ENCODE peak calls at places on chromosomes 16 and 17, in six cellular contexts. One of them, this sample, is unnamed.

GRCh38 chr16:8849411-8850011 is 19.3 kb downstream of the CARHSP1 start:
- DNase-seq in sigmoid colon: no peak
- DNase-seq in neuronal stem cell: no peak
- DNase-seq in heart right ventricle: no peak
- DNase-seq in brain microvascular endothelial cell: peak
- DNase-seq in tibial nerve: no peak
- DNase-seq in this sample: no peak

GRCh38 chr16:88737298-88738166 is 31.2 kb downstream of the CTU2 start:
- DNase-seq in heart right ventricle: peak
- DNase-seq in tibial nerve: peak
- DNase-seq in brain microvascular endothelial cell: peak
- DNase-seq in neuronal stem cell: peak
- DNase-seq in sigmoid colon: peak
- DNase-seq in this sample: peak

GRCh38 chr17:59830007-59830630 is 62.6 kb downstream of the TUBD1 start:
- DNase-seq in brain microvascular endothelial cell: peak
- DNase-seq in sigmoid colon: no peak
- DNase-seq in neuronal stem cell: no peak
- DNase-seq in heart right ventricle: no peak
- DNase-seq in tibial nerve: no peak
- DNase-seq in this sample: no peak

GRCh38 chr17:5437721-5438317 is 1.1 kb downstream of the C1QBP start:
- DNase-seq in sigmoid colon: no peak
- DNase-seq in brain microvascular endothelial cell: peak
- DNase-seq in neuronal stem cell: no peak
- DNase-seq in tibial nerve: no peak
- DNase-seq in heart right ventricle: no peak
- DNase-seq in this sample: no peak

GRCh38 chr17:49545007-49545660 is 30.5 kb upstream of the NXPH3 start:
- DNase-seq in neuronal stem cell: no peak
- DNase-seq in brain microvascular endothelial cell: no peak
- DNase-seq in sigmoid colon: no peak
- DNase-seq in tibial nerve: no peak
- DNase-seq in heart right ventricle: no peak
- DNase-seq in this sample: no peak

GRCh38 chr17:2901582-2901981 is 105.3 kb downstream of the RAP1GAP2 start:
- DNase-seq in sigmoid colon: no peak
- DNase-seq in neuronal stem cell: no peak
- DNase-seq in brain microvascular endothelial cell: no peak
- DNase-seq in tibial nerve: no peak
- DNase-seq in heart right ventricle: peak
- DNase-seq in this sample: no peak

GRCh38 chr17:21573961-21574610 is 118.2 kb upstream of the KCNJ18 start:
- DNase-seq in sigmoid colon: peak
- DNase-seq in heart right ventricle: peak
- DNase-seq in tibial nerve: peak
- DNase-seq in neuronal stem cell: no peak
- DNase-seq in brain microvascular endothelial cell: peak
- DNase-seq in this sample: no peak

GRCh38 chr17:35345926-35346771 is 27.3 kb downstream of the SLFN11 start:
- DNase-seq in sigmoid colon: peak
- DNase-seq in heart right ventricle: peak
- DNase-seq in neuronal stem cell: peak
- DNase-seq in tibial nerve: peak
- DNase-seq in brain microvascular endothelial cell: no peak
- DNase-seq in this sample: peak

GRCh38 chr16:74734361-74735161 is 33.9 kb upstream of the MLKL start:
- DNase-seq in heart right ventricle: no peak
- DNase-seq in brain microvascular endothelial cell: no peak
- DNase-seq in sigmoid colon: no peak
- DNase-seq in tibial nerve: no peak
- DNase-seq in neuronal stem cell: peak
- DNase-seq in this sample: no peak

GRCh38 chr16:75340715-75341500 is 89.5 kb upstream of the BCAR1 start:
- DNase-seq in tibial nerve: no peak
- DNase-seq in brain microvascular endothelial cell: peak
- DNase-seq in neuronal stem cell: no peak
- DNase-seq in sigmoid colon: no peak
- DNase-seq in heart right ventricle: no peak
- DNase-seq in this sample: no peak

GRCh38 chr17:78230252-78230962 is 1.0 kb upstream of the TMEM235 start:
- DNase-seq in heart right ventricle: no peak
- DNase-seq in neuronal stem cell: no peak
- DNase-seq in sigmoid colon: no peak
- DNase-seq in brain microvascular endothelial cell: no peak
- DNase-seq in tibial nerve: no peak
- DNase-seq in this sample: no peak

GRCh38 chr17:67414559-67414958 is 37.5 kb downstream of the PITPNC1 start:
- DNase-seq in heart right ventricle: no peak
- DNase-seq in sigmoid colon: no peak
- DNase-seq in neuronal stem cell: no peak
- DNase-seq in brain microvascular endothelial cell: no peak
- DNase-seq in tibial nerve: no peak
- DNase-seq in this sample: no peak

GRCh38 chr16:57258910-57259475 is 13.9 kb downstream of the ARL2BP start:
- DNase-seq in neuronal stem cell: no peak
- DNase-seq in sigmoid colon: peak
- DNase-seq in tibial nerve: no peak
- DNase-seq in brain microvascular endothelial cell: no peak
- DNase-seq in heart right ventricle: no peak
- DNase-seq in this sample: no peak

GRCh38 chr16:22694887-22695382 is 119.0 kb upstream of the HS3ST2 start:
- DNase-seq in heart right ventricle: no peak
- DNase-seq in brain microvascular endothelial cell: peak
- DNase-seq in neuronal stem cell: no peak
- DNase-seq in tibial nerve: no peak
- DNase-seq in sigmoid colon: peak
- DNase-seq in this sample: no peak

GRCh38 chr17:64442550-64442971 is 6.4 kb upstream of the MILR1 start:
- DNase-seq in heart right ventricle: no peak
- DNase-seq in sigmoid colon: no peak
- DNase-seq in neuronal stem cell: no peak
- DNase-seq in tibial nerve: no peak
- DNase-seq in brain microvascular endothelial cell: no peak
- DNase-seq in this sample: no peak

GRCh38 chr17:2406903-2407790 is 6.3 kb upstream of the MNT start:
- DNase-seq in sigmoid colon: peak
- DNase-seq in tibial nerve: peak
- DNase-seq in brain microvascular endothelial cell: peak
- DNase-seq in neuronal stem cell: no peak
- DNase-seq in heart right ventricle: peak
- DNase-seq in this sample: no peak

GRCh38 chr17:12024332-12024731 is 3.7 kb downstream of the MAP2K4 start:
- DNase-seq in heart right ventricle: no peak
- DNase-seq in neuronal stem cell: no peak
- DNase-seq in sigmoid colon: no peak
- DNase-seq in tibial nerve: no peak
- DNase-seq in brain microvascular endothelial cell: no peak
- DNase-seq in this sample: no peak

GRCh38 chr16:69217433-69217832 is 30.5 kb downstream of the SNTB2 start:
- DNase-seq in brain microvascular endothelial cell: peak
- DNase-seq in neuronal stem cell: no peak
- DNase-seq in sigmoid colon: no peak
- DNase-seq in heart right ventricle: no peak
- DNase-seq in tibial nerve: no peak
- DNase-seq in this sample: no peak

GRCh38 chr16:69858196-69859104 is 92.7 kb upstream of the CLEC18A start:
- DNase-seq in tibial nerve: no peak
- DNase-seq in heart right ventricle: no peak
- DNase-seq in sigmoid colon: no peak
- DNase-seq in brain microvascular endothelial cell: no peak
- DNase-seq in neuronal stem cell: no peak
- DNase-seq in this sample: no peak

GRCh38 chr16:48628359-48628985 is 18.5 kb upstream of the N4BP1 start:
- DNase-seq in heart right ventricle: no peak
- DNase-seq in neuronal stem cell: no peak
- DNase-seq in tibial nerve: no peak
- DNase-seq in sigmoid colon: peak
- DNase-seq in brain microvascular endothelial cell: no peak
- DNase-seq in this sample: no peak

GRCh38 chr16:10599626-10600025 is 19.2 kb upstream of the EMP2 start:
- DNase-seq in neuronal stem cell: no peak
- DNase-seq in sigmoid colon: no peak
- DNase-seq in tibial nerve: no peak
- DNase-seq in brain microvascular endothelial cell: no peak
- DNase-seq in heart right ventricle: no peak
- DNase-seq in this sample: no peak

GRCh38 chr16:87538160-87538559 is 45.3 kb upstream of the ZCCHC14 start:
- DNase-seq in neuronal stem cell: no peak
- DNase-seq in heart right ventricle: no peak
- DNase-seq in brain microvascular endothelial cell: no peak
- DNase-seq in tibial nerve: no peak
- DNase-seq in sigmoid colon: no peak
- DNase-seq in this sample: no peak

GRCh38 chr16:84091460-84091859 is 25.3 kb downstream of the MBTPS1 start:
- DNase-seq in neuronal stem cell: no peak
- DNase-seq in brain microvascular endothelial cell: no peak
- DNase-seq in tibial nerve: no peak
- DNase-seq in heart right ventricle: no peak
- DNase-seq in sigmoid colon: no peak
- DNase-seq in this sample: no peak

GRCh38 chr17:40373324-40373723 is 8.8 kb upstream of the GJD3 start:
- DNase-seq in neuronal stem cell: no peak
- DNase-seq in brain microvascular endothelial cell: peak
- DNase-seq in heart right ventricle: no peak
- DNase-seq in tibial nerve: no peak
- DNase-seq in sigmoid colon: no peak
- DNase-seq in this sample: no peak

GRCh38 chr16:53291757-53292392 is 142.4 kb upstream of the RBL2 start:
- DNase-seq in neuronal stem cell: no peak
- DNase-seq in sigmoid colon: no peak
- DNase-seq in tibial nerve: no peak
- DNase-seq in brain microvascular endothelial cell: peak
- DNase-seq in heart right ventricle: no peak
- DNase-seq in this sample: no peak

DNA sequence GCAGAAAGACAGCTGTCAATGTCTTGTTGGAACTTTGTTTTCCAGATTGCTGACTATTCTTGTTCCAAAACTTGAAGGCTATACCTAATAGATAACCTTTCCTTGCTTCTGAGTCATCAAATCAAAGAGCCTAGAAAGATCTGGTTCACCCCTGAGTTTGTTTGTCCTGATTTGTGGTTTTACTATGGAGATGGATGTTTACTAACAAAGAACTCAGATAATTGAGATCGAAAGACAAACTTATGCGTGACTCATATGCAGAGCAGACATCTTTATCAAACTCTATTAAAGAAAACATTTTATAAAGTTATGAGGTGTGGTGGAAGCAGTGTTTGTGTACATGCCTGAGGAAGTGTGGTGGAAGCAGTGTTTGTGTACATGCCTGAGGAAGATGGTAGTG is 311.1 kb upstream of the TBX2 start:
- DNase-seq in sigmoid colon: no peak
- DNase-seq in heart right ventricle: no peak
- DNase-seq in brain microvascular endothelial cell: no peak
- DNase-seq in tibial nerve: no peak
- DNase-seq in neuronal stem cell: no peak
- DNase-seq in this sample: no peak
- H3K27ac ChIP-seq in sigmoid colon: no peak
- H3K27ac ChIP-seq in heart right ventricle: no peak
- H3K27ac ChIP-seq in brain microvascular endothelial cell: no peak
- H3K27ac ChIP-seq in tibial nerve: no peak
- H3K27ac ChIP-seq in neuronal stem cell: no peak
- H3K27ac ChIP-seq in this sample: no peak

GRCh38 chr16:73066927-73067670 is 19.2 kb upstream of the ZFHX3 start:
- DNase-seq in neuronal stem cell: no peak
- DNase-seq in heart right ventricle: no peak
- DNase-seq in tibial nerve: no peak
- DNase-seq in sigmoid colon: peak
- DNase-seq in brain microvascular endothelial cell: peak
- DNase-seq in this sample: no peak
- H3K27ac ChIP-seq in neuronal stem cell: no peak
- H3K27ac ChIP-seq in heart right ventricle: peak
- H3K27ac ChIP-seq in tibial nerve: peak
- H3K27ac ChIP-seq in sigmoid colon: peak
- H3K27ac ChIP-seq in brain microvascular endothelial cell: peak
- H3K27ac ChIP-seq in this sample: no peak

GRCh38 chr16:47143677-47144558 is at the start of gene NETO2:
- DNase-seq in sigmoid colon: no peak
- DNase-seq in brain microvascular endothelial cell: peak
- DNase-seq in tibial nerve: no peak
- DNase-seq in heart right ventricle: peak
- DNase-seq in neuronal stem cell: peak
- DNase-seq in this sample: peak

GRCh38 chr16:47143329-47143676 is 442 bp downstream of the NETO2 start:
- DNase-seq in sigmoid colon: no peak
- DNase-seq in tibial nerve: no peak
- DNase-seq in neuronal stem cell: peak
- DNase-seq in brain microvascular endothelial cell: peak
- DNase-seq in heart right ventricle: peak
- DNase-seq in this sample: no peak

GRCh38 chr16:47144559-47144877 is 773 bp upstream of the NETO2 start:
- DNase-seq in tibial nerve: no peak
- DNase-seq in heart right ventricle: no peak
- DNase-seq in neuronal stem cell: no peak
- DNase-seq in brain microvascular endothelial cell: no peak
- DNase-seq in sigmoid colon: no peak
- DNase-seq in this sample: no peak

GRCh38 chr16:47141773-47142468 is 1.8 kb downstream of the NETO2 start:
- DNase-seq in sigmoid colon: peak
- DNase-seq in brain microvascular endothelial cell: peak
- DNase-seq in tibial nerve: peak
- DNase-seq in heart right ventricle: peak
- DNase-seq in neuronal stem cell: peak
- DNase-seq in this sample: peak

DNA sequence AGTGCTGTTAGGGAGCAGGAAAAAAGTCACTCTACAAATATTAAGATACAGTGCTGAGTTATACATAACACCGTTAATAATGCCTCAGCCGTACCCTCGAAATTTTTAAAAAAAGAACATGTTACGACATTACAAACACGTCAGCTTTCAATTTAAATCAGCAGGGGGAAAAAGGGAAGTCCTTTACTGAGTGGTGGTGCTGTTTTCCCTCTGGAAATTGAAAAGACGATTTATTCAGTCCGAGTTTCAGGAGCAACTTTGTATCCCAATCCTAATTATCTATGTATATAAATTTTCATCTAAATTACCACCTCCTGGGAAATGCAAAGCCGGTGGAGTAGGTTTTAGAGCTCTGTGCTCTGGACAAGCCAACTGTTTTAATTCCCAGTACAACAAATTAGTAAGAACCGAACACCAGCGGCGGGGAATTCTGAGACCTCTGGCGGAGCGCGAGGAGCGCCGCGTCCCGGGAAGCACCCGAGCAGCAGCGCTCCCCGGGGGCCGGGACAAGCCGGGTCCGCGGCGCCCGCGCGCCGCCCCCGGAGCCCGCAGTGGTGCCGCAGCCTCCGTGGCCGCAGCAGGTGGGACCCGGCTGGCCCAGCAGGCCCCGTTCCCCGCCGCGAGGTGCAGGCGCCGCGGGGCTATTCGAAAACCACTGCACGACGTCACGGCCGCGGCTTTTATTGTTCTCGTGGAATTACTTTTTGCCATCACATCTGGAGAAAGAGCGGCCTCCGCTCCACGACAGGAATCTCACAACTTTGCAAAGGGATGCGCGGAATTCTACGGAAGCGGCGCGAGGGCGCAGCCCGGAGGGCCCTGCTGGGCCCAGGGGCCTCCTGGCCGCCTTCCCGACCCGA is 1.0 kb downstream of the NETO2 start:
- DNase-seq in brain microvascular endothelial cell: peak
- DNase-seq in heart right ventricle: peak
- DNase-seq in sigmoid colon: no peak
- DNase-seq in neuronal stem cell: peak
- DNase-seq in tibial nerve: no peak
- DNase-seq in this sample: peak
- H3K27ac ChIP-seq in brain microvascular endothelial cell: peak
- H3K27ac ChIP-seq in heart right ventricle: peak
- H3K27ac ChIP-seq in sigmoid colon: peak
- H3K27ac ChIP-seq in neuronal stem cell: no peak
- H3K27ac ChIP-seq in tibial nerve: peak
- H3K27ac ChIP-seq in this sample: peak

GRCh38 chr16:4339455-4339854 is 11.7 kb downstream of the PAM16 start:
- DNase-seq in neuronal stem cell: no peak
- DNase-seq in tibial nerve: no peak
- DNase-seq in sigmoid colon: no peak
- DNase-seq in heart right ventricle: no peak
- DNase-seq in brain microvascular endothelial cell: no peak
- DNase-seq in this sample: no peak
- H3K27ac ChIP-seq in neuronal stem cell: no peak
- H3K27ac ChIP-seq in tibial nerve: no peak
- H3K27ac ChIP-seq in sigmoid colon: no peak
- H3K27ac ChIP-seq in heart right ventricle: no peak
- H3K27ac ChIP-seq in brain microvascular endothelial cell: no peak
- H3K27ac ChIP-seq in this sample: no peak

This sample was measured in HL-60.